ENCODE peak calls at places on chromosome 5, in four cellular contexts. P is Caco-2, U is cardiac muscle cell, C is GM12878. H is an unnamed sample. For H3K9me3, the result is how much of the 10 kb centered on the place peaks cover.

GRCh38 chr5:79971156-79971555 is 19.9 kb downstream of the MTX3 start:
- DNase-seq in C (no peak), P (no peak), U (no peak), H (no peak)

GRCh38 chr5:107524111-107524510 is 146.6 kb downstream of the EFNA5 start:
- DNase-seq in C (no peak), P (no peak), U (no peak), H (no peak)

GRCh38 chr5:172361566-172362238 is 78.1 kb upstream of the UBTD2 start:
- DNase-seq in C (peak), P (no peak), U (no peak), H (peak)

GRCh38 chr5:29795253-29795652 is 1398.2 kb upstream of the CDH6 start:
- DNase-seq in P (no peak), C (no peak), U (no peak), H (no peak)

GRCh38 chr5:51960617-51961115 is 577.4 kb downstream of the ISL1 start:
- DNase-seq in P (no peak), U (no peak), C (no peak), H (peak)

GRCh38 chr5:69492391-69493234 is at the start of gene OCLN:
- DNase-seq in C (no peak), P (peak), U (peak), H (peak)

GRCh38 chr5:153866176-153866575 is 172.5 kb downstream of the FAM114A2 start:
- DNase-seq in U (no peak), P (no peak), C (no peak), H (no peak)

GRCh38 chr5:98425626-98426025 is 347.8 kb upstream of the RGMB start:
- DNase-seq in P (no peak), C (no peak), U (no peak), H (no peak)

GRCh38 chr5:139378941-139379361 is 4.1 kb downstream of the SLC23A1 start:
- DNase-seq in U (no peak), C (no peak), P (no peak), H (no peak)

GRCh38 chr5:89037090-89037489 is 154.1 kb upstream of the MEF2C start:
- DNase-seq in U (no peak), P (no peak), C (no peak), H (no peak)

GRCh38 chr5:176800024-176800423 is 10.3 kb upstream of the UNC5A start:
- DNase-seq in C (no peak), P (no peak), U (no peak), H (no peak)

GRCh38 chr5:154708845-154709244 is 46.3 kb upstream of the LARP1 start:
- DNase-seq in C (no peak), P (no peak), U (no peak), H (peak)

DNA sequence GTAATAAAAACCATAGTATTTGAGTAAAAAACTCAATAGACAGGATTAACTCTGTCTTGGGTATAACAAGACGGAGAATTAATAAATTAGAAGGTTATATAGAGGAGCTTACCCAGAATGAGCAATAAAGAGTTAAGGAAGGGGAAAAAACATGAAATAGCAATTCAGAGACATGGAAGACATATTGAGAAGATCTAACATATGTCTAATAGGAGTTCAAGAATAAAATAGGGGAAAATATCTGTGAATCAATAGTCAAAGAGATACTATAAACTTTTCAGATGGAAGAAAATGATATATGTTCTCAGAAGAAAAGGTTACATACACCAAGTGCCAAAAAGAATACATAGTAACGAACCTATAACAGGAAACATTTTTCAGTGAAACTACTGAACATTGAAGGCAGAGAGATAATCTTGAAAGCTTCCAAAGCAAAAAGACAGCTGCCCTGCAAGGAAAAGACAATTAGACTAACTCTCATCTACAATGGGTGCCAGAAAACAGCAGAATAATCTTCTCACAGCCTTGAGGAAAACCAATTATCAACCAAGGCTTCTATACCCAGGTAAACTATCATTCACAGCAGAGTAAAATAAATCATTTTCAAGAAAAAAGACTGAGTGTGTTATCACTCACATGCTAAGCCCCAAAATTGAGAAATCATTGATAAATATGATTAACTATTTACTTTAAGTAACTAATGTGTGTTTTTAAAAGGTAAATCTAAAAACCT is 106.0 kb downstream of the ENC1 start:
- DNase-seq in P (no peak), U (no peak), C (no peak), H (no peak)
- H3K9me3 ChIP-seq in P (under half), U (under half), C (under half), H (under half)

DNA sequence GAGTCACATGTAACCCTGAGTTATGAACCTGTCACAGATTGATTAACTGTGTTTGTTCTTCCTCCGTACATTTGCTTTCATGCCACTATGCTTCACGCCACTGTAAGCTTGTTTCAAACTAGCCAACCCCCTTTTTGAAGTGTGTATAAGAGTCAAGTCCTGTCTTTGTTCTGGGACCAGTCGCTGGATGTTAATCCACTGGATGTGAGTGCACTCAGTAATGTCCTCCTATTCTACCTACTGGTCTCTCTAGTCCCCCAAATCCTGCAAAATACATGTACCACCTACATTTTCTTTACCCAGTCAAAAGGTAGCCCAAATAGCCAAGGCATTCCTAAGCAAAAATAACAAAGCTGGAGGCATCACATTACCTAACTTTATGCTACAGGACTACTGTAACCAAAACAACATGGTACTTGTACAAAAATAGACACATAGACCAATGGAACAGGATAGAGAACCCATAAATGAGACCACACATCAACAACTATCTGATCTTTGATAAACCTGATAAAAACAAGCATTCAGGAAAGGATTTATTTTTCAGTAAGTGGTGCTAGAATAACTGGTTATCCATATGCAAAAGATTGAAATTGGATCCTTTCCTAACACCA is 1139.1 kb upstream of the SEMA6A start:
- DNase-seq in U (no peak), C (no peak), P (peak), H (peak)
- H3K9me3 ChIP-seq in U (under half), C (under half), P (under half), H (under half)

DNA sequence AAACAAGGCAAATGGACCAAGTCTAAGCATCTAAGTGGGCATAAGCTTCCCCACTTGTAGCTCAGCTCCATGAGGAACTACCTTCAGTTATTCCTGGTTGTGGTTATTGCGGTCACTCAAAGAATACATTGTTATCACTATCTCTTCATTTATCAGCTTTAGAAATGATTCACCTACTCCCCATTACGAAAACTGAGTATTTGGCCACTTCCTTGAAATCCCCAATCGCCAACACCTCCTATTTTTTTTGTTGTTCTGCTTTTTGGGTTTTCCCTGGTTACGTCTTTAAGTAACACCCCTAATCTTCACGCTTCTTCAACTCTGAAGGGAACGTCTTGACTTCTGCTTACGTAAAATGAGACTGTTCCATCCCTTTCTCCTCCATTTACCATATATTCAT is 20.7 kb downstream of the MAPK9 start:
- DNase-seq in P (no peak), C (no peak), U (no peak), H (no peak)
- H3K9me3 ChIP-seq in P (under half), C (under half), U (under half), H (under half)

DNA sequence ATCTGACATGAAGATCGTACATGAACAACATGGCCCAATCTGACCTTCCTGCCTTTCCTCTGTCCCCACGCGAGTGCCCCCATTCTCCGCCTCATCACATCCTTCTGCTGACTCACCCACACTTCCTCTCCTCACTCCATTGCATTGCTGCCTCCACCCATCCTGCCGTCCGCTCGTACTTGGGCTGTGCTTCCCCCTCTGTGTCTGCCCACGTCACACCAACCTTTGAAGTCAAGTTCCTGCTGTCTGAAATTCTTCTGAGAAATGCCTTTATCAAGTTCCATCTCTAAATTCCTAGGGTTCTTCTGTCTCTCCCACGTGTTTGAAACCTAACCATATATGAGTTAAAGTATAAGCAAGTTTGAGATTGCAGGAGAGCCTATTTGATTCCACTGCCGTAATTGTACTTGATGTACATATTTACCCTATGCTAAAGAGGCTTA is 18.0 kb upstream of the STARD4 start:
- DNase-seq in P (peak), C (peak), U (no peak), H (peak)
- H3K9me3 ChIP-seq in P (under half), C (under half), U (under half), H (under half)

GRCh38 chr5:179115307-179115706 is 55.1 kb downstream of the ZNF354C start:
- DNase-seq in C (no peak), U (no peak), P (no peak), H (no peak)
- H3K9me3 ChIP-seq in C (under half), U (under half), P (under half), H (under half)

DNA sequence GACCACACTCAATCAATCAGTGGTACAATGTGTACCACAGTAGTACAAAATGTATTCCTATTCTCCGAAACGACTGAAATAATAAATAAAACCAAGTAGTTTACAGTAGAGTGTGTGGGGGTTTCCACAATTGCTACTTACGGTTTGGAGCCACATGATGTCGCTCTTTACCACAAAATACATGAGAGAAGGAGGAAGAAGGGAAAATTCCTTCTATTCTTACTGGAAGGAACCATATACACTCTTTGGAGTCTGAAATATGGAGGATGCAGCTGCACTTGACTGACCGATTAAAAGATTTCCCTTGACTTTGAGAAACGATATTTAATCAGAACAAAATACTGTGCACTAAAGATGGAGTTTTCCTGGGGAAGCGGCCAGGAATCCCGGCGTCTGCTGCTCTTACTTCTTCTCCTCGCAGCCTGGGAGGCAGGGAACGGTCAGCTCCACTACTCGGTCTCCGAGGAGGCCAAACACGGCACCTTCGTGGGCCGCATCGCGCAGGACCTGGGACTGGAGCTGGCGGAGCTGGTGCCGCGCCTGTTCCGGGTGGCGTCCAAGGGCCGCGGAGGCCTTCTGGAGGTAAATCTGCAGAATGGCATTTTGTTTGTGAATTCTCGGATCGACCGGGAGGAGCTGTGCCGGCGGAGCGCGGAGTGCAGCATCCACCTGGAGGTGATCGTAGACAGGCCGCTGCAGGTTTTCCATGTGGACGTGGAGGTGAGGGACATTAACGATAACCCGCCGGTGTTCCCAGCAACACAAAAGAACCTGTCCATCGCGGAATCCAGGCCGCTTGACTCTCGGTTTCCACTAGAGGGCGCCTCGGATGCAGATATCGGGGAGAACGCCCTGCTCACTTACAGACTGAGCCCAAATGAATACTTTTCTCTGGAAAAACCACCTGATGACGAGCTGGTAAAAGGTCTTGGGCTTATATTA is at the start of gene PCDHA4:
- DNase-seq in U (peak), C (no peak), P (peak), H (no peak)
- H3K9me3 ChIP-seq in U (under half), C (under half), P (under half), H (under half)